ENCODE peak calls at places on chromosome 11, in five cellular contexts. X, Z, S, M and R are unnamed samples.
A peak's percentile ranks its signal among the peaks of the same experiment; 100 is the strongest.

GRCh38 chr11:73372371-73372993 is 3.7 kb upstream of the RELT start:
- DNase-seq in M (no peak), Z (no peak), S (no peak), X (no peak), R (no peak)

GRCh38 chr11:47002366-47002765 is 65.8 kb downstream of the CSTPP1 start:
- DNase-seq in S (no peak), Z (no peak), M (no peak), X (no peak), R (no peak)

GRCh38 chr11:44338721-44339529 is 29.0 kb upstream of the ALX4 start:
- DNase-seq in S (no peak), Z (no peak), X (no peak), M (no peak), R (no peak)

GRCh38 chr11:1002091-1002984 is 34.2 kb downstream of the MUC6 start:
- DNase-seq in Z (no peak), M (no peak), S (no peak), X (no peak), R (no peak)

GRCh38 chr11:9922806-9923205 is 258.9 kb downstream of the SWAP70 start:
- DNase-seq in S (no peak), M (no peak), X (peak; percentile 23), Z (no peak), R (no peak)

GRCh38 chr11:76838422-76839068 is 22.2 kb upstream of the ACER3 start:
- DNase-seq in X (peak; percentile 67), M (no peak), S (no peak), Z (peak; percentile 29), R (peak; percentile 61)

GRCh38 chr11:40186401-40187091 is 1272.9 kb downstream of the LRRC4C start:
- DNase-seq in Z (peak; percentile 52), X (no peak), M (no peak), S (no peak), R (no peak)

GRCh38 chr11:78161346-78161745 is 21.9 kb upstream of the ALG8 start:
- DNase-seq in Z (no peak), M (no peak), X (no peak), S (no peak), R (no peak)

GRCh38 chr11:122601131-122602125 is 54.1 kb upstream of the UBASH3B start:
- DNase-seq in X (peak; percentile 21), S (peak; percentile 53), Z (no peak), M (no peak), R (no peak)

GRCh38 chr11:8283510-8284272 is 20.0 kb upstream of the LMO1 start:
- DNase-seq in X (peak; percentile 91), M (no peak), Z (no peak), S (no peak), R (no peak)